ENCODE peak calls at places on chromosomes 5 and 9, in nine cellular contexts. T is caudate nucleus, P is Peyer's patch, D is neuronal stem cell, N is heart right ventricle, Z is osteoblast, E is AG04450, A is psoas muscle, Y is uterus. I is an unnamed sample.

GRCh38 chr5:174046558-174046957 is 1.1 kb downstream of the NSG2 start:
- DNase-seq in Z (no peak), E (no peak), T (no peak), A (no peak), D (no peak), N (no peak), P (no peak), Y (no peak), I (no peak)

GRCh38 chr5:78537821-78538220 is 110.8 kb downstream of the LHFPL2 start:
- DNase-seq in N (no peak), E (no peak), Y (peak; percentile 56), Z (peak; percentile 69), A (no peak), T (no peak), P (no peak), D (no peak), I (no peak)

GRCh38 chr5:169020102-169020501 is 280.8 kb downstream of the SLIT3 start:
- DNase-seq in A (no peak), D (no peak), E (no peak), P (no peak), Z (no peak), T (no peak), N (no peak), Y (no peak), I (no peak)

GRCh38 chr5:37045703-37046102 is 169.1 kb downstream of the NIPBL start:
- DNase-seq in N (no peak), T (no peak), P (no peak), Z (no peak), E (no peak), A (no peak), Y (no peak), D (no peak), I (no peak)

GRCh38 chr5:179373961-179374505 is 28.8 kb upstream of the ADAMTS2 start:
- DNase-seq in A (no peak), Y (no peak), Z (no peak), D (no peak), T (no peak), P (peak; percentile 43), N (no peak), E (no peak), I (no peak)

GRCh38 chr9:34927061-34927460 is 31.0 kb upstream of the PHF24 start:
- DNase-seq in N (no peak), Z (no peak), A (no peak), T (no peak), E (no peak), D (no peak), Y (no peak), P (no peak), I (no peak)

GRCh38 chr9:132585954-132586829 is 3.8 kb downstream of the BARHL1 start:
- DNase-seq in Y (no peak), D (no peak), T (no peak), A (peak; percentile 42), Z (peak; percentile 79), E (no peak), P (no peak), N (no peak), I (no peak)

GRCh38 chr9:95302471-95302870 is 15.0 kb downstream of the FANCC start:
- DNase-seq in T (no peak), N (no peak), Y (no peak), Z (no peak), A (no peak), E (no peak), P (no peak), D (no peak), I (no peak)

GRCh38 chr5:170307575-170308465 is 10.2 kb upstream of the LCP2 start:
- DNase-seq in Z (no peak), P (peak; percentile 78), T (no peak), D (peak; percentile 23), A (peak; percentile 79), Y (peak; percentile 93), N (peak; percentile 81), E (no peak), I (no peak)

GRCh38 chr9:18296702-18297531 is 177.0 kb upstream of the ADAMTSL1 start:
- DNase-seq in Y (no peak), N (no peak), A (no peak), P (no peak), T (no peak), Z (peak; percentile 91), D (no peak), E (no peak), I (no peak)

GRCh38 chr5:3428355-3428754 is 167.3 kb upstream of the IRX1 start:
- DNase-seq in D (no peak), A (no peak), E (no peak), P (no peak), Y (no peak), T (no peak), N (no peak), Z (no peak), I (no peak)

GRCh38 chr5:181235689-181236366 is 7.9 kb downstream of the RACK1 start:
- DNase-seq in Y (no peak), N (no peak), Z (no peak), P (no peak), T (no peak), D (no peak), A (no peak), E (no peak), I (no peak)

GRCh38 chr5:168578506-168579205 is 512 bp downstream of the PANK3 start:
- DNase-seq in Y (no peak), T (no peak), P (no peak), A (no peak), N (no peak), D (no peak), Z (peak; percentile 67), E (peak; percentile 6), I (no peak)

GRCh38 chr9:133938086-133938485 is 54.0 kb downstream of the VAV2 start:
- DNase-seq in D (no peak), Y (no peak), A (no peak), E (no peak), Z (no peak), T (no peak), P (no peak), N (no peak), I (no peak)

GRCh38 chr5:135386096-135386495 is 12.9 kb downstream of the MACROH2A1 start:
- DNase-seq in D (no peak), T (no peak), Y (no peak), A (no peak), N (no peak), Z (peak; percentile 95), E (no peak), P (no peak), I (no peak)

GRCh38 chr9:114484854-114485443 is 20.3 kb downstream of the WHRN start:
- DNase-seq in E (peak; percentile 45), T (no peak), N (no peak), Y (no peak), P (no peak), A (no peak), D (no peak), Z (peak; percentile 91), I (peak; percentile 24)

GRCh38 chr9:20646656-20647055 is 24.4 kb upstream of the MLLT3 start:
- DNase-seq in D (no peak), A (no peak), Z (no peak), E (no peak), N (peak; percentile 28), Y (no peak), T (no peak), P (no peak), I (no peak)
- H3K27ac ChIP-seq in D (no peak overlapping the region), A (no peak overlapping the region), Z (no peak overlapping the region), E (no peak overlapping the region), N (no peak overlapping the region), Y (no peak overlapping the region), T (no peak overlapping the region), P (no peak overlapping the region), I (no peak overlapping the region)

GRCh38 chr5:149474198-149474597 is 77.0 kb downstream of the CSNK1A1 start:
- DNase-seq in P (peak; percentile 87), T (no peak), D (no peak), Z (peak; percentile 35), N (no peak), E (no peak), Y (no peak), A (no peak), I (no peak)

GRCh38 chr5:149471406-149472183 is 79.6 kb downstream of the CSNK1A1 start:
- DNase-seq in T (no peak), A (no peak), D (no peak), Z (peak; percentile 25), P (peak; percentile 88), N (no peak), E (no peak), Y (no peak), I (no peak)

GRCh38 chr5:149473441-149473840 is 77.8 kb downstream of the CSNK1A1 start:
- DNase-seq in Y (no peak), N (no peak), A (no peak), P (peak; percentile 51), D (no peak), T (no peak), E (no peak), Z (no peak), I (no peak)

GRCh38 chr5:149472399-149472798 is 78.8 kb downstream of the CSNK1A1 start:
- DNase-seq in E (no peak), Y (no peak), P (peak; percentile 40), T (no peak), A (no peak), N (no peak), D (no peak), Z (no peak), I (no peak)

DNA sequence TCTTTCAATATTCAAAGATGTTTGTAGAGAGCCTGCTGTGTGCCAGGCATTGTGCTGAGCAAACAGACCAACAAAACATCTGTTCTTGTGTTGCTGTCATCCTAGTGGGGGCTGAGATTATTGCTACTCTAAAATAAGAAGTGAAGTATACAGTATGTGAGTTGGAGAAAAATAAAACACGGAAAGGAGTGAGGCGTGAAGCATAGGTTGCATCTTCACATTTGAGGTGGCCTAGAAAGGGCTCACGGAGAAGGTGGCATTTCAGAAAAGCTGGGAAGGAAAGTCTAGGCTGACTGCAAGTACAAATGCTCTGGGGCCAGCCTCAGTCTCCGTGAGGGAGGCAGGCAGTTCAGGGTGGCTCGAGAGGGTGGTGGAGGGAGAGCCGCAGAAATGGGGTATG is 80.3 kb downstream of the CSNK1A1 start:
- DNase-seq in Y (no peak), P (no peak), N (no peak), A (no peak), Z (peak; percentile 34), D (no peak), E (no peak), T (no peak), I (no peak)
- H3K27ac ChIP-seq in Y (no peak overlapping the region), P (no peak overlapping the region), N (no peak overlapping the region), A (no peak overlapping the region), Z (no peak overlapping the region), D (no peak overlapping the region), E (no peak overlapping the region), T (no peak overlapping the region), I (no peak overlapping the region)

DNA sequence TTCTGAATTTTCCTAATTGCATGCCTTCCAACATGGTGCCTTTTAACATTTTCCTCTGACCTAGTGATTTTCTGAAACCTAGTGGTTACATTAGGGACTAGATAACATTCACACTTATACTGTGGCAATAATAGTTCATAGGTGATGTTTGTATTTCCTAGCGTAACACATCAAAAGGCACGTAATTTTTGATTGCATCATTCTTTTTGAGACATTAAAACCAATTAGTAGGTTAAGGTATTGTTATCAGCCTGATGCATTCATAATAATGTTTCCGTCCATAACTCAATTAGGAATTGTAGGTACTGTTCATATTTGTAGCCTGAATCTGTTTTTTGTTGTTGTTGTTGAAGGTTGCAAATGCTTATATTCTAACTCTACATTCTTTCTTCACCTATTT is 192.4 kb downstream of the ANXA1 start:
- DNase-seq in Z (no peak), P (no peak), N (no peak), D (no peak), T (no peak), A (no peak), E (no peak), Y (no peak), I (no peak)
- H3K27ac ChIP-seq in Z (no peak overlapping the region), P (no peak overlapping the region), N (no peak overlapping the region), D (no peak overlapping the region), T (no peak overlapping the region), A (no peak overlapping the region), E (no peak overlapping the region), Y (no peak overlapping the region), I (no peak overlapping the region)

GRCh38 chr5:142685418-142686209 is at the start of gene FGF1:
- DNase-seq in Y (no peak), A (no peak), P (no peak), N (peak; percentile 70), T (peak; percentile 62), D (no peak), Z (peak; percentile 90), E (no peak), I (no peak)
- H3K27ac ChIP-seq in Y (peak within 1 kb of the TSS; percentile 48), A (no peak within 1 kb of the TSS), P (peak within 1 kb of the TSS; percentile 38), N (peak within 1 kb of the TSS; percentile 70), T (peak within 1 kb of the TSS; percentile 88), D (peak within 1 kb of the TSS; percentile 21), Z (peak within 1 kb of the TSS; percentile 72), E (no peak within 1 kb of the TSS), I (no peak within 1 kb of the TSS)